ENCODE peak calls at places on chromosomes 11 and 22, in eight cellular contexts. E is lung, H is T-helper 1 cell, Y is left ventricle myocardium inferior, T is IMR-90, A is foreskin fibroblast, D is HEK293T, R is NCI-H446 treated with DMSO at 0.1 percent for 48 hours. Z is an unnamed sample.

GRCh38 chr11:85310479-85310878 is 316.7 kb downstream of the DLG2 start:
- DNase-seq in E (no peak), H (no peak), Y (no peak), T (no peak), A (no peak), D (no peak), R (no peak), Z (no peak)

GRCh38 chr11:34160791-34161190 is 55.4 kb downstream of the NAT10 start:
- DNase-seq in E (no peak), H (no peak), Y (no peak), T (no peak), A (no peak), D (no peak), R (no peak), Z (no peak)

GRCh38 chr22:23767673-23768548 is at the start of gene CHCHD10:
- DNase-seq in E (peak; percentile 81), H (peak; percentile 49), Y (peak; percentile 87), T (peak; percentile 50), A (peak; percentile 91), D (peak; percentile 92), R (peak; percentile 24), Z (peak; percentile 93)

GRCh38 chr11:6681949-6682348 is 1.2 kb downstream of the MRPL17 start:
- DNase-seq in E (no peak), H (no peak), Y (no peak), T (peak; percentile 28), A (peak; percentile 44), D (no peak), R (no peak), Z (no peak)

GRCh38 chr11:106656646-106657045 is 361.6 kb downstream of the GUCY1A2 start:
- DNase-seq in E (no peak), H (no peak), Y (no peak), T (no peak), A (peak; percentile 45), D (no peak), R (no peak), Z (no peak)

GRCh38 chr11:11980841-11981308 is 27.6 kb downstream of the DKK3 start:
- DNase-seq in E (no peak), H (no peak), Y (no peak), T (peak; percentile 55), A (peak; percentile 36), D (no peak), R (peak; percentile 66), Z (no peak)

GRCh38 chr11:1983601-1983961 is 14.1 kb downstream of the H19 start:
- DNase-seq in E (no peak), H (no peak), Y (no peak), T (no peak), A (no peak), D (no peak), R (no peak), Z (no peak)

GRCh38 chr11:36317992-36318391 is 21.9 kb downstream of the PRR5L start:
- DNase-seq in E (no peak), H (no peak), Y (no peak), T (no peak), A (no peak), D (no peak), R (no peak), Z (no peak)

GRCh38 chr22:17964647-17965046 is 59.7 kb downstream of the MICAL3 start:
- DNase-seq in E (no peak), H (no peak), Y (no peak), T (no peak), A (peak; percentile 24), D (no peak), R (no peak), Z (no peak)

GRCh38 chr11:123640677-123641494 is 13.5 kb downstream of the SCN3B start:
- DNase-seq in E (peak; percentile 32), H (no peak), Y (peak; percentile 29), T (peak; percentile 17), A (peak; percentile 64), D (peak; percentile 77), R (no peak), Z (no peak)

GRCh38 chr11:29312817-29313216 is 704.0 kb downstream of the KCNA4 start:
- DNase-seq in E (no peak), H (no peak), Y (no peak), T (peak; percentile 94), A (peak; percentile 76), D (no peak), R (no peak), Z (no peak)

GRCh38 chr11:6583584-6583983 is 19.8 kb downstream of the RRP8 start:
- DNase-seq in E (no peak), H (no peak), Y (no peak), T (no peak), A (no peak), D (no peak), R (no peak), Z (no peak)

GRCh38 chr11:15307600-15307999 is 192.9 kb downstream of the INSC start:
- DNase-seq in E (no peak), H (no peak), Y (no peak), T (no peak), A (no peak), D (no peak), R (no peak), Z (no peak)

GRCh38 chr11:116037851-116038250 is 533.6 kb upstream of the CADM1 start:
- DNase-seq in E (no peak), H (no peak), Y (no peak), T (no peak), A (no peak), D (peak; percentile 2), R (no peak), Z (no peak)